ENCODE peak calls at places on chromosomes 3 and 15, in five cellular contexts. U is head of caudate nucleus, P is fibroblast of villous mesenchyme, B is T-helper 1 cell, J is H4. A is an unnamed sample.

GRCh38 chr3:56788506-56788905 is 13.2 kb downstream of the ARHGEF3 start:
- DNase-seq in U (no peak), P (no peak), B (no peak), J (no peak), A (no peak)

GRCh38 chr3:59446775-59447465 is 397.1 kb upstream of the CFAP20DC start:
- DNase-seq in U (no peak), P (peak; percentile 6), B (no peak), J (peak; percentile 7), A (peak; percentile 5)

GRCh38 chr3:47512416-47513124 is 942 bp downstream of the ELP6 start:
- DNase-seq in U (no peak), P (peak; percentile 35), B (peak; percentile 17), J (no peak), A (no peak)

GRCh38 chr15:74958908-74959642 is 2.5 kb upstream of the RPP25 start:
- DNase-seq in U (no peak), P (no peak), B (no peak), J (no peak), A (no peak)

GRCh38 chr3:114994554-114995341 is 152.3 kb downstream of the ZBTB20 start:
- DNase-seq in U (no peak), P (no peak), B (no peak), J (no peak), A (no peak)

GRCh38 chr3:170740726-170741591 is 129.0 kb downstream of the RPL22L1 start:
- DNase-seq in U (peak; percentile 66), P (peak; percentile 89), B (no peak), J (peak; percentile 85), A (peak; percentile 7)

GRCh38 chr3:175732053-175732452 is 872.9 kb downstream of the NAALADL2 start:
- DNase-seq in U (no peak), P (no peak), B (no peak), J (no peak), A (no peak)

GRCh38 chr3:101310580-101311375 is 9.6 kb downstream of the IMPG2 start:
- DNase-seq in U (no peak), P (peak; percentile 90), B (no peak), J (no peak), A (no peak)

GRCh38 chr3:49373563-49373962 is 15.4 kb upstream of the GPX1 start:
- DNase-seq in U (no peak), P (no peak), B (no peak), J (no peak), A (no peak)

GRCh38 chr3:169264711-169265110 is 398.8 kb downstream of the MECOM start:
- DNase-seq in U (no peak), P (peak; percentile 6), B (no peak), J (peak; percentile 80), A (peak; percentile 22)

GRCh38 chr15:32722126-32722525 is 4.3 kb downstream of the GREM1 start:
- DNase-seq in U (no peak), P (no peak), B (no peak), J (no peak), A (no peak)

GRCh38 chr3:100158877-100159563 is 44.7 kb upstream of the FILIP1L start:
- DNase-seq in U (no peak), P (peak; percentile 8), B (no peak), J (no peak), A (no peak)

GRCh38 chr3:34362910-34363309 is 564.5 kb downstream of the PDCD6IP start:
- DNase-seq in U (no peak), P (no peak), B (no peak), J (no peak), A (no peak)

GRCh38 chr15:60678632-60679031 is 199.7 kb upstream of the ICE2 start:
- DNase-seq in U (no peak), P (no peak), B (no peak), J (no peak), A (no peak)

GRCh38 chr3:127889976-127890650 is 24.9 kb upstream of the KBTBD12 start:
- DNase-seq in U (no peak), P (peak; percentile 57), B (no peak), J (no peak), A (no peak)

GRCh38 chr15:71093089-71094024 is 21.9 kb upstream of the THSD4 start:
- DNase-seq in U (no peak), P (peak; percentile 47), B (no peak), J (peak; percentile 72), A (no peak)